ENCODE peak calls at places on chromosomes 6 and 20, in five cellular contexts. T, K, D, S and F are unnamed samples.

GRCh38 chr6:5260661-5261544 is at the start of the genes FARS2 and LYRM4:
- DNase-seq in T (peak), K (peak), D (peak), S (peak), F (peak)

GRCh38 chr20:48631114-48632016 is 196.4 kb downstream of the PREX1 start:
- DNase-seq in T (no peak), K (no peak), D (peak), S (no peak), F (no peak)

GRCh38 chr20:22385602-22386299 is 198.6 kb downstream of the FOXA2 start:
- DNase-seq in T (no peak), K (no peak), D (no peak), S (no peak), F (no peak)

GRCh38 chr20:46073443-46073842 is 16.3 kb downstream of the NCOA5 start:
- DNase-seq in T (no peak), K (no peak), D (no peak), S (no peak), F (no peak)

GRCh38 chr20:32980131-32980941 is 23.9 kb downstream of the SUN5 start:
- DNase-seq in T (no peak), K (no peak), D (no peak), S (no peak), F (no peak)

GRCh38 chr20:6069669-6070068 is 15.8 kb upstream of the LRRN4 start:
- DNase-seq in T (no peak), K (no peak), D (no peak), S (no peak), F (no peak)

GRCh38 chr20:48219306-48219705 is 434.0 kb upstream of the SULF2 start:
- DNase-seq in T (no peak), K (no peak), D (no peak), S (no peak), F (no peak)

GRCh38 chr6:152979116-152979515 is 3.7 kb downstream of the FBXO5 start:
- DNase-seq in T (no peak), K (no peak), D (no peak), S (no peak), F (no peak)

GRCh38 chr6:81655696-81656095 is 96.8 kb downstream of the TENT5A start:
- DNase-seq in T (no peak), K (no peak), D (no peak), S (no peak), F (no peak)

GRCh38 chr6:107786709-107787588 is 37.2 kb downstream of the SCML4 start:
- DNase-seq in T (no peak), K (no peak), D (no peak), S (peak), F (no peak)

GRCh38 chr6:139765825-139766285 is 391.4 kb upstream of the CITED2 start:
- DNase-seq in T (no peak), K (no peak), D (peak), S (no peak), F (peak)

GRCh38 chr20:53642196-53643030 is 48.8 kb upstream of the ZNF217 start:
- DNase-seq in T (no peak), K (no peak), D (peak), S (no peak), F (peak)
- H4K91ac ChIP-seq in T (no peak), K (no peak), D (no peak), S (no peak), F (no peak)

GRCh38 chr6:164378330-164378729 is 931.1 kb downstream of the C6orf118 start:
- DNase-seq in T (no peak), K (no peak), D (no peak), S (no peak), F (no peak)
- H2BK12ac ChIP-seq in T (no peak), K (no peak), D (no peak), S (no peak), F (no peak)

DNA sequence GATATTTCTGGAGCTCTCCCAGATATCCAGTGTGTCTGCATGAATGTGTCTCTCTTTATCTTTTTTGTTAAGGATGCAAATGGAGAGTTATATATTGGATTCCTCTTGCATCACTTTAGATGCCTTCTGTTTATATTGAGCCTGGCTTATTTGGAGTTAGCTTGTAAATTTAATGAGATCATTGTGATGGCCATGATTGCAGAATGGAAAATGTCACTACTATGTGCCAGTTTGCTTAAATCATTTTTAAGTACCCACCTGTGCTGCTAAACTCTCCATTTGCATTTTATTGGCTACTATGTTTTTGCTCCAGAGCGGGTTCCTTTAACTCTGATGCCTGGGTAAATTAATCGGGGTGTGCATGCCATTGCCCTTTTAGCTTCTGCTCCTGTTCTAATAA is 334.8 kb downstream of the UTRN start:
- DNase-seq in T (no peak), K (no peak), D (peak), S (no peak), F (no peak)
- H2BK120ac ChIP-seq in T (no peak), K (no peak), D (no peak), S (no peak), F (no peak)

DNA sequence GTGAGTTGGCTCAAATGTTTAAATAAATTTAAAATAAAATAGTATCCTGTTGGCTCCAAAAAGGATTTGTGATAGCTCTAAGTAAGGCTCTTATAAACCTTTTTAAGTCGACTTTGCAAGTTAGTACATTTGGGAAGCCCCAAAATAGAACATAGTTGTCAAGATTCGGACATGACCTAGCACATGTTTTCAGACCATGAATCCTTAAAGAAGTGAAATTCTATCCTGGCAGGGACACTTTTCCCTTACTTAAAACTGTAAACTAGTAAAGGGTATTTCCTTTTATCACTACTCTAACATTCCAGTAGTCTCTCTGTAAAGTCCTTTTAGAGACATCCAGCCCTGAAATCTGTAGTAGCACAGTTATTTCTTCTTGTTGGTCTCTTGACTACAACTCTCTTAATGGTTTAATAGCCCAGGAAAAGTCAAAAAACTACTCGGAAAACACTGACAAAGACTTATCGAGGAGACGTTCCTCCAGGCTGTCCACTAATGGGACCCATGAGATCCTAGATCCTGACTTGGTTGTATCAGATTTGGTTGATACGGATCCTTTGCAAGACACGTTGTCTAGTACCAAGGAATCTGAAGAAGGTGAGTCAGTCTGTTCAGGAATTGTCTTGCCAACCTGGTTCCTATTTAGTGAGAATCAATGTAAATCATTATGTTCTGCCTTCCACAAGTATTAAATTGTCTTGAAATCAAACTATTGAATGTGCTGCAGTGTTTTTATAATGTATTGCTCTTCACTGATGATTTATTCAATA is 83.6 kb downstream of the SCAND1 start:
- DNase-seq in T (no peak), K (no peak), D (peak), S (no peak), F (peak)
- H4K91ac ChIP-seq in T (no peak), K (no peak), D (no peak), S (no peak), F (no peak)

GRCh38 chr6:151917531-151918329 is 110.2 kb downstream of the ESR1 start:
- DNase-seq in T (no peak), K (no peak), D (no peak), S (no peak), F (peak)

GRCh38 chr6:151916075-151916474 is 108.6 kb downstream of the ESR1 start:
- DNase-seq in T (no peak), K (no peak), D (no peak), S (no peak), F (peak)

GRCh38 chr6:151911401-151911800 is 103.9 kb downstream of the ESR1 start:
- DNase-seq in T (no peak), K (no peak), D (no peak), S (no peak), F (no peak)

GRCh38 chr6:151914475-151914874 is 107.0 kb downstream of the ESR1 start:
- DNase-seq in T (no peak), K (no peak), D (peak), S (no peak), F (peak)

GRCh38 chr6:151916680-151917164 is 109.2 kb downstream of the ESR1 start:
- DNase-seq in T (no peak), K (no peak), D (peak), S (no peak), F (peak)
- H2BK12ac ChIP-seq in T (no peak), K (no peak), D (no peak), S (no peak), F (no peak)